ENCODE peak calls at places on chromosomes 7 and 10, in six cellular contexts. V, Q, S, G, U and I are unnamed samples.

GRCh38 chr10:120455004-120455403 is 2.0 kb upstream of the PLPP4 start:
- DNase-seq in V (no peak), G (no peak), Q (no peak), S (no peak), U (no peak), I (no peak)

GRCh38 chr7:41940760-41941343 is 238.0 kb upstream of the INHBA start:
- DNase-seq in G (peak; percentile 73), S (peak; percentile 86), U (peak; percentile 28), Q (peak; percentile 10), V (peak; percentile 68), I (peak; percentile 71)

GRCh38 chr7:158037211-158037610 is 550.4 kb downstream of the PTPRN2 start:
- DNase-seq in Q (no peak), V (no peak), S (no peak), U (no peak), G (no peak), I (no peak)

GRCh38 chr10:62817120-62817762 is 1.1 kb upstream of the EGR2 start:
- DNase-seq in Q (peak; percentile 45), V (peak; percentile 26), G (no peak), U (peak; percentile 69), S (no peak), I (peak; percentile 45)

GRCh38 chr7:90945104-90945752 is 319.0 kb upstream of the FZD1 start:
- DNase-seq in U (no peak), V (no peak), S (peak; percentile 89), Q (no peak), G (no peak), I (peak; percentile 34)

GRCh38 chr7:104627516-104627915 is 299.1 kb downstream of the LHFPL3 start:
- DNase-seq in G (peak; percentile 34), U (no peak), V (peak; percentile 59), Q (no peak), S (peak; percentile 36), I (peak; percentile 9)

GRCh38 chr7:141455686-141456085 is 95.5 kb upstream of the AGK start:
- DNase-seq in V (no peak), S (no peak), Q (no peak), G (no peak), U (no peak), I (no peak)

GRCh38 chr7:4136501-4137110 is 545.5 kb upstream of the FOXK1 start:
- DNase-seq in Q (no peak), S (no peak), U (no peak), G (no peak), V (no peak), I (no peak)

GRCh38 chr10:61325183-61325582 is 128.0 kb downstream of the TMEM26 start:
- DNase-seq in S (peak; percentile 24), U (no peak), V (no peak), G (no peak), Q (no peak), I (no peak)

GRCh38 chr10:89279449-89279869 is 22.4 kb upstream of the IFIT2 start:
- DNase-seq in Q (no peak), U (no peak), V (no peak), S (peak; percentile 91), G (no peak), I (peak; percentile 76)

GRCh38 chr10:126331101-126331500 is 57.2 kb downstream of the ADAM12 start:
- DNase-seq in G (no peak), V (no peak), S (no peak), U (no peak), Q (no peak), I (peak; percentile 89)

GRCh38 chr7:136027160-136027559 is 50.0 kb upstream of the MTPN start:
- DNase-seq in V (no peak), S (no peak), G (no peak), Q (no peak), U (no peak), I (no peak)

GRCh38 chr10:8508882-8509281 is 454.4 kb downstream of the GATA3 start:
- DNase-seq in G (no peak), S (no peak), U (no peak), Q (no peak), V (no peak), I (no peak)

GRCh38 chr10:79003183-79004100 is 65.3 kb upstream of the ZMIZ1 start:
- DNase-seq in G (no peak), Q (no peak), S (no peak), V (no peak), U (no peak), I (peak; percentile 33)

GRCh38 chr7:11492307-11492706 is 339.7 kb downstream of the THSD7A start:
- DNase-seq in S (no peak), U (no peak), V (no peak), Q (no peak), G (peak; percentile 85), I (peak; percentile 66)

GRCh38 chr10:92834331-92834730 is 14.0 kb upstream of the EXOC6 start:
- DNase-seq in G (no peak), S (no peak), Q (no peak), V (no peak), U (no peak), I (no peak)

GRCh38 chr10:3045471-3046209 is 21.7 kb upstream of the PFKP start:
- DNase-seq in U (no peak), S (peak; percentile 86), G (peak; percentile 10), Q (no peak), V (peak; percentile 57), I (peak; percentile 94)

GRCh38 chr7:8197994-8198698 is 63.8 kb downstream of the ICA1 start:
- DNase-seq in G (peak; percentile 84), U (no peak), Q (peak; percentile 6), V (no peak), S (no peak), I (no peak)

GRCh38 chr7:92425311-92425947 is 21.9 kb upstream of the GATAD1 start:
- DNase-seq in S (no peak), G (peak; percentile 15), U (no peak), V (no peak), Q (no peak), I (no peak)

GRCh38 chr7:29371472-29371871 is 176.9 kb downstream of the CHN2 start:
- DNase-seq in Q (no peak), U (no peak), S (no peak), V (no peak), G (no peak), I (no peak)

GRCh38 chr7:51046103-51046466 is 263.4 kb upstream of the GRB10 start:
- DNase-seq in Q (no peak), U (no peak), G (no peak), V (no peak), S (no peak), I (no peak)